ENCODE peak calls at places on chromosomes 16 and 17, in ten cellular contexts. T is Caco-2, I is adrenal gland, Y is neural crest cell, A is lower leg skin, H is tibial nerve, G is A549, L is AG04450, D is cardiac muscle cell, F is transverse colon. O is an unnamed sample.

GRCh38 chr16:68528686-68529379 is 10.3 kb upstream of the ZFP90 start:
- DNase-seq in T (peak; percentile 94), I (peak; percentile 80), Y (peak; percentile 85), A (peak; percentile 97), H (peak; percentile 73), G (peak; percentile 87), L (peak; percentile 44), D (peak; percentile 84), F (peak; percentile 91), O (peak; percentile 65)

GRCh38 chr17:79019631-79020584 is 4.1 kb upstream of the C1QTNF1 start:
- DNase-seq in T (peak; percentile 78), I (peak; percentile 85), Y (no peak), A (peak; percentile 93), H (peak; percentile 66), G (peak; percentile 82), L (peak; percentile 56), D (peak; percentile 90), F (peak; percentile 69), O (no peak)

GRCh38 chr16:13797718-13798117 is 122.2 kb upstream of the ERCC4 start:
- DNase-seq in T (no peak), I (no peak), Y (no peak), A (no peak), H (no peak), G (no peak), L (no peak), D (no peak), F (no peak), O (no peak)

GRCh38 chr16:35197656-35198055 is 1738.2 kb downstream of the TP53TG3F start:
- DNase-seq in T (no peak), I (no peak), Y (no peak), A (peak; percentile 54), H (no peak), G (no peak), L (no peak), D (no peak), F (no peak), O (no peak)

GRCh38 chr16:79885320-79885719 is 284.8 kb upstream of the MAF start:
- DNase-seq in T (peak; percentile 14), I (no peak), Y (no peak), A (no peak), H (no peak), G (no peak), L (no peak), D (no peak), F (no peak), O (no peak)

GRCh38 chr16:66639091-66639885 is 34.8 kb downstream of the CMTM3 start:
- DNase-seq in T (no peak), I (no peak), Y (no peak), A (no peak), H (no peak), G (no peak), L (no peak), D (peak; percentile 53), F (no peak), O (no peak)

GRCh38 chr16:13977177-13977576 is 57.2 kb downstream of the ERCC4 start:
- DNase-seq in T (no peak), I (no peak), Y (no peak), A (no peak), H (no peak), G (no peak), L (no peak), D (no peak), F (no peak), O (no peak)

GRCh38 chr16:49494386-49495150 is 121.0 kb downstream of the C16orf78 start:
- DNase-seq in T (no peak), I (no peak), Y (no peak), A (peak; percentile 81), H (no peak), G (no peak), L (no peak), D (no peak), F (no peak), O (no peak)

GRCh38 chr16:67910162-67910561 is 17.1 kb downstream of the PSKH1 start:
- DNase-seq in T (no peak), I (no peak), Y (no peak), A (no peak), H (no peak), G (no peak), L (peak; percentile 42), D (peak; percentile 48), F (no peak), O (no peak)

GRCh38 chr16:1046271-1046955 is 26.1 kb upstream of the SSTR5 start:
- DNase-seq in T (no peak), I (no peak), Y (no peak), A (no peak), H (no peak), G (no peak), L (no peak), D (no peak), F (no peak), O (no peak)

GRCh38 chr16:51040637-51041036 is 110.4 kb downstream of the SALL1 start:
- DNase-seq in T (no peak), I (no peak), Y (no peak), A (no peak), H (no peak), G (no peak), L (no peak), D (no peak), F (no peak), O (no peak)

GRCh38 chr16:88347656-88348376 is 34.9 kb upstream of the ZNF469 start:
- DNase-seq in T (no peak), I (no peak), Y (no peak), A (no peak), H (no peak), G (no peak), L (no peak), D (no peak), F (no peak), O (no peak)

GRCh38 chr16:88346680-88347505 is 35.9 kb upstream of the ZNF469 start:
- DNase-seq in T (no peak), I (no peak), Y (no peak), A (no peak), H (no peak), G (no peak), L (no peak), D (no peak), F (no peak), O (no peak)

GRCh38 chr16:88349903-88350900 is 32.6 kb upstream of the ZNF469 start:
- DNase-seq in T (no peak), I (no peak), Y (no peak), A (no peak), H (no peak), G (no peak), L (no peak), D (no peak), F (no peak), O (no peak)

GRCh38 chr16:88349153-88349902 is 33.4 kb upstream of the ZNF469 start:
- DNase-seq in T (no peak), I (no peak), Y (no peak), A (no peak), H (no peak), G (no peak), L (no peak), D (no peak), F (no peak), O (no peak)

DNA sequence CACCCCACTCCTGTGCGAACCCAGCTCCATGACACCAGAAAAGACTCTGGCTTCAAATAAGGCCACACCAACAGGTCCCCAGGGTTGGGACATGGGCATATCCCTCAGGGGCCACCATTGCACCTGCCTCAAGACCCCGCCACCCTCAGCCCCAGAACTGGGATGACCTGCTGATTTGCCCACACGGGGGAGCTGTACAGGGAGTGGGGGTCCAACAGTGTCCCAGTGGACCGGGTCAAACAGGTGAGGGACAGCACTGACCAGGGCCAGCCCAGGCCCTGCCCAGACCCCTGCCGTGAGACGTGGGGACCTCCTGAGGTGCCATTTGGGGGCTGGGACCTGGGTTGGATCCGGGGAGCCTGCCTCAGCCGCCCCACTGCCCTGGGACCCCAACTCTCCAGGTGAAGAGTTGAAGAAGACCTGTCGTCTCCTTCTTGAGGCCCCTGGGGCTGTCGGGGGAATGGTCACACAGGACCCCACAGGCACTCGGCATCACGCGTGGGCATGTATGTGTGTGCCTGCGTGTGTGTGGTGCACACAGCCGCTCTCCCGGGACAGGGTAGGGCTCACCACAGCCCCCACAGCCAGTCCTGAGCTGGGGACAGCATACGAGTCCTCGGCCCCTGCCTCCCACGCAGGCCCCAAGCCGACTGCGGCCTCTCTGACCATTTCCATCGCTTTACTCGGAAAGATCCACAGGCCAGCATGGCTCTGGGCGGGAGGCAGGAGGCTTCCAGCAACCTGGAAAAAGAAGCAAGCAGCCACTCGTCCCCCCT is 34.2 kb upstream of the ZNF469 start:
- DNase-seq in T (no peak), I (no peak), Y (no peak), A (no peak), H (no peak), G (no peak), L (no peak), D (no peak), F (no peak), O (no peak)
- TF ChIP-seq CTCF in T (no peak), I (no peak), Y (no peak), A (no peak), H (no peak), G (no peak), L (no peak), D (no peak), F (no peak), O (no peak)

GRCh38 chr17:14300628-14301278 is at the start of gene HS3ST3B1:
- DNase-seq in T (peak; percentile 96), I (peak; percentile 99), Y (peak; percentile 98), A (peak; percentile 100), H (peak; percentile 82), G (peak; percentile 98), L (peak; percentile 100), D (peak; percentile 100), F (peak; percentile 94), O (peak; percentile 88)
- TF ChIP-seq CTCF in T (no peak), I (no peak), Y (peak; percentile 49), A (no peak), H (no peak), G (no peak), L (no peak), D (peak; percentile 6), F (no peak), O (no peak)

DNA sequence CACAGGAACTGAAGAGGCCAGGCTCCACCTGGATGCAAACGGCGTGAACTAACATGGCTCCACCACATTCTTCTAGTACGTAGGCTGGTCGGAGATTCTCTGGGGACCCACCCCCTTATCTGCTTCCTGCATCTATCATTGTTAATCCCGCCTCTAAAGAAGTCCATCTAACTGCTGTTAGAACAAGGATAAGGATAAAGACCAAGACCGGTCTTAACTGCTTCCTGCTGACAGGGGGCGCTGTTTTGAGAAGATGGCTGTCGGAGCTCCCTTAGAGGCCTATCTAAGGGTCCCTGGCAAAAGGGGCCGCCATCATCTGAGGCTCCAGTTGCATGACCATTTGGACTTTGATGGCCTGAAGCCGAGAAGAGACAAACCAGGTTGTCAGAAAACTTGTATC is 25.8 kb upstream of the TNFSF12 start:
- DNase-seq in T (no peak), I (peak; percentile 17), Y (peak; percentile 9), A (no peak), H (no peak), G (peak; percentile 63), L (no peak), D (peak; percentile 22), F (peak; percentile 31), O (no peak)
- TF ChIP-seq CTCF in T (peak; percentile 20), I (peak; percentile 57), Y (peak; percentile 54), A (no peak), H (peak; percentile 25), G (peak; percentile 28), L (peak; percentile 42), D (peak; percentile 43), F (peak; percentile 35), O (no peak)

DNA sequence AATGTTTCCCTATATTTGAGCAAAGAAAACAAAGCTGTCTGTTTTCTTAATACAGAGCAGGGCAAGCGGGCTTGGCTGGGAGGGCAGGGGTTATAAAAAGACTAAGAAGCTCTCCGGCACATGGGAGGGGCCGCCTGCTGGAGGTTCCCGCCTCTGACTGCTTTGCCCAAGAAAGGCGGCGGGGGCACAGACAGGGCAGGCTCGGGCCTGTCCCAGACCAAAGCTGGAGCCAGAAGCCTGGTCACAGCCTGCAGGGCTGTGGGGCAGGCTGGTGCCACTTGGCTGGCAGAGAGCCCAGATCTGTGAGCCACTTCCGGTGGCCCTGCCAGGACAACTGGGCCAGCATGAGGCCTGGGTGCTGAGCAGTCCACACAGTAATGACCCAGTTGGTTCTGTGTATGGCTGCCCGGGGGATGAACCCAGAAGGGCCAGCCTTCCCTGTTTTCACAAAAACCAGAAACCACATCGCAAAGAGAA is 89.4 kb downstream of the LITAF start:
- DNase-seq in T (peak; percentile 27), I (peak; percentile 97), Y (peak; percentile 41), A (peak; percentile 95), H (peak; percentile 79), G (peak; percentile 92), L (no peak), D (peak; percentile 65), F (peak; percentile 81), O (peak; percentile 40)
- TF ChIP-seq CTCF in T (no peak), I (peak; percentile 32), Y (peak; percentile 31), A (no peak), H (peak; percentile 47), G (no peak), L (peak; percentile 25), D (peak; percentile 10), F (no peak), O (no peak)

O was measured in HL-60.